ENCODE peak calls at places on chromosomes 6 and 20, in nine cellular contexts. F, Q, A, T, P, H, C, R and I are unnamed samples.

GRCh38 chr6:118856301-118856700 is 37.7 kb upstream of the ASF1A start:
- DNase-seq in C (no peak), P (no peak), F (no peak), T (no peak), H (no peak), A (no peak), R (no peak), Q (no peak), I (no peak)

GRCh38 chr20:47263502-47264084 is 92.9 kb downstream of the ZMYND8 start:
- DNase-seq in P (no peak), T (no peak), H (no peak), C (peak), A (no peak), Q (no peak), F (no peak), R (no peak), I (no peak)

GRCh38 chr20:61937146-61937962 is 128.3 kb downstream of the TAF4 start:
- DNase-seq in F (no peak), Q (no peak), C (peak), T (no peak), R (no peak), H (no peak), P (no peak), A (no peak), I (no peak)

GRCh38 chr6:29975561-29975907 is 33.2 kb downstream of the HLA-A start:
- DNase-seq in T (no peak), C (no peak), A (no peak), H (no peak), R (no peak), F (no peak), P (no peak), Q (no peak), I (no peak)

GRCh38 chr6:93104195-93104817 is 315.1 kb downstream of the EPHA7 start:
- DNase-seq in F (no peak), Q (no peak), C (no peak), H (no peak), T (no peak), A (peak), R (no peak), P (no peak), I (no peak)

GRCh38 chr6:80527552-80528052 is 421.1 kb downstream of the BCKDHB start:
- DNase-seq in F (no peak), Q (no peak), R (no peak), P (no peak), H (no peak), A (no peak), T (no peak), C (no peak), I (peak)

GRCh38 chr20:43726811-43727338 is at the start of gene GTSF1L:
- DNase-seq in H (no peak), C (no peak), F (no peak), T (no peak), R (no peak), A (peak), P (no peak), Q (no peak), I (no peak)

GRCh38 chr6:170167657-170168159 is 123.2 kb downstream of the DLL1 start:
- DNase-seq in C (peak), A (no peak), F (no peak), H (no peak), Q (no peak), R (no peak), T (no peak), P (no peak), I (no peak)